ENCODE peak calls at places on chromosomes 4 and X, in five cellular contexts. T is ACHN; X is amygdala; K is NCI-H446; F is CD4-positive, alpha-beta T cell. U is an unnamed sample.

GRCh38 chrX:132612990-132613564 is 124.2 kb upstream of the MBNL3 start:
- DNase-seq in T (peak; percentile 6), X (no peak), K (no peak), F (peak; percentile 18), U (peak; percentile 6)

GRCh38 chrX:76279007-76279406 is 106.1 kb downstream of the PBDC1 start:
- DNase-seq in T (peak; percentile 26), X (peak; percentile 3), K (peak; percentile 9), F (no peak), U (peak; percentile 36)

GRCh38 chrX:47143894-47144625 is 442 bp downstream of the NDUFB11 start:
- DNase-seq in T (peak; percentile 15), X (peak; percentile 67), K (no peak), F (peak; percentile 38), U (no peak)

GRCh38 chr4:80423553-80424224 is 88.2 kb downstream of the CFAP299 start:
- DNase-seq in T (no peak), X (no peak), K (no peak), F (no peak), U (peak; percentile 59)

GRCh38 chr4:144787365-144788263 is 141.7 kb downstream of the HHIP start:
- DNase-seq in T (peak; percentile 34), X (no peak), K (no peak), F (no peak), U (peak; percentile 63)

GRCh38 chrX:153775293-153775595 is 5.6 kb upstream of the SRPK3 start:
- DNase-seq in T (no peak), X (no peak), K (no peak), F (no peak), U (no peak)

GRCh38 chr4:118981839-118982381 is 93.3 kb downstream of the SYNPO2 start:
- DNase-seq in T (peak; percentile 67), X (peak; percentile 26), K (no peak), F (peak; percentile 27), U (peak; percentile 77)

GRCh38 chr4:95108883-95109421 is 351.2 kb downstream of the BMPR1B start:
- DNase-seq in T (no peak), X (no peak), K (no peak), F (no peak), U (no peak)

GRCh38 chr4:26330946-26331345 is 10.1 kb downstream of the RBPJ start:
- DNase-seq in T (no peak), X (no peak), K (no peak), F (no peak), U (no peak)

GRCh38 chr4:186693159-186693815 is 30.4 kb downstream of the FAT1 start:
- DNase-seq in T (peak; percentile 76), X (no peak), K (no peak), F (no peak), U (peak; percentile 93)

GRCh38 chr4:95590615-95591014 is 41.8 kb upstream of the UNC5C start:
- DNase-seq in T (no peak), X (no peak), K (no peak), F (no peak), U (no peak)

GRCh38 chr4:185656467-185656890 is 121.2 kb upstream of the PDLIM3 start:
- DNase-seq in T (no peak), X (no peak), K (no peak), F (no peak), U (peak; percentile 5)

GRCh38 chr4:5955201-5955821 is 62.4 kb upstream of the CRMP1 start:
- DNase-seq in T (no peak), X (no peak), K (no peak), F (no peak), U (no peak)

GRCh38 chr4:110165382-110166285 is 32.8 kb downstream of the ELOVL6 start:
- DNase-seq in T (peak; percentile 35), X (no peak), K (no peak), F (peak; percentile 64), U (peak; percentile 62)

GRCh38 chr4:74394476-74395136 is 29.7 kb downstream of the EREG start:
- DNase-seq in T (no peak), X (no peak), K (no peak), F (no peak), U (no peak)

GRCh38 chrX:14616301-14616700 is 87.0 kb downstream of the GLRA2 start:
- DNase-seq in T (no peak), X (no peak), K (no peak), F (no peak), U (no peak)

GRCh38 chr4:147709999-147710398 is 21.9 kb upstream of the ARHGAP10 start:
- DNase-seq in T (no peak), X (no peak), K (no peak), F (no peak), U (peak; percentile 18)

GRCh38 chr4:47598896-47599295 is 113.8 kb downstream of the ATP10D start:
- DNase-seq in T (no peak), X (no peak), K (no peak), F (no peak), U (no peak)

GRCh38 chr4:47704693-47705325 is 133.1 kb downstream of the CORIN start:
- DNase-seq in T (peak; percentile 46), X (no peak), K (no peak), F (no peak), U (peak; percentile 39)

GRCh38 chr4:139137745-139138144 is 39.3 kb downstream of the ELF2 start:
- DNase-seq in T (no peak), X (no peak), K (no peak), F (no peak), U (no peak)

GRCh38 chrX:119401569-119401968 is 2.4 kb downstream of the SLC25A43 start:
- DNase-seq in T (no peak), X (no peak), K (no peak), F (no peak), U (no peak)

GRCh38 chr4:185997287-185997686 is 71.7 kb upstream of the TLR3 start:
- DNase-seq in T (no peak), X (no peak), K (no peak), F (no peak), U (no peak)

GRCh38 chr4:120769227-120769626 is 153.3 kb downstream of the PRDM5 start:
- DNase-seq in T (peak; percentile 39), X (no peak), K (no peak), F (no peak), U (peak; percentile 61)

GRCh38 chr4:169098969-169099685 is 89.1 kb upstream of the CBR4 start:
- DNase-seq in T (no peak), X (no peak), K (no peak), F (no peak), U (no peak)

GRCh38 chr4:163988391-163988790 is 493.9 kb downstream of the TMA16 start:
- DNase-seq in T (no peak), X (no peak), K (no peak), F (no peak), U (no peak)

GRCh38 chrX:9378980-9379696 is 85.7 kb upstream of the TBL1X start:
- DNase-seq in T (no peak), X (no peak), K (no peak), F (no peak), U (peak; percentile 19)

GRCh38 chr4:3313139-3313538 is 20.3 kb downstream of the RGS12 start:
- DNase-seq in T (no peak), X (no peak), K (no peak), F (no peak), U (no peak)

GRCh38 chr4:3486556-3487270 is 23.6 kb downstream of the DOK7 start:
- DNase-seq in T (no peak), X (no peak), K (no peak), F (no peak), U (no peak)

GRCh38 chr4:77827343-77827742 is 8.2 kb upstream of the CNOT6L start:
- DNase-seq in T (no peak), X (no peak), K (no peak), F (no peak), U (no peak)

GRCh38 chr4:6188687-6189305 is 11.6 kb downstream of the JAKMIP1 start:
- DNase-seq in T (no peak), X (no peak), K (no peak), F (no peak), U (no peak)

GRCh38 chr4:106347167-106347566 is 21.4 kb downstream of the GIMD1 start:
- DNase-seq in T (no peak), X (no peak), K (no peak), F (no peak), U (no peak)

GRCh38 chr4:105555409-105555808 is 3.0 kb downstream of the ARHGEF38 start:
- DNase-seq in T (no peak), X (no peak), K (no peak), F (no peak), U (no peak)

GRCh38 chr4:184460495-184461285 is 13.7 kb downstream of the IRF2 start:
- DNase-seq in T (no peak), X (no peak), K (no peak), F (no peak), U (no peak)

GRCh38 chr4:138487217-138487616 is 245.1 kb upstream of the SLC7A11 start:
- DNase-seq in T (no peak), X (no peak), K (no peak), F (no peak), U (no peak)

GRCh38 chr4:81215219-81215892 is at the start of gene PRKG2:
- DNase-seq in T (no peak), X (no peak), K (no peak), F (no peak), U (no peak)

GRCh38 chr4:169133932-169134331 is 123.9 kb upstream of the CBR4 start:
- DNase-seq in T (no peak), X (no peak), K (no peak), F (no peak), U (peak; percentile 83)

GRCh38 chr4:14254252-14254651 is 626.7 kb upstream of the BOD1L1 start:
- DNase-seq in T (peak; percentile 32), X (no peak), K (no peak), F (no peak), U (peak; percentile 21)

GRCh38 chr4:153467897-153468262 is 1.7 kb downstream of the TMEM131L start:
- DNase-seq in T (no peak), X (no peak), K (no peak), F (no peak), U (no peak)

U was measured in renal cortical epithelial cell.